ENCODE peak calls at places on chromosomes 4 and X, in six cellular contexts. F, N, B, H, G and L are unnamed samples.

GRCh38 chr4:6177587-6178197 is 22.7 kb downstream of the JAKMIP1 start:
- DNase-seq in B (no peak), F (no peak), N (peak), H (no peak), G (no peak), L (no peak)

GRCh38 chr4:7068279-7068842 is 497 bp upstream of the GRPEL1 start:
- DNase-seq in H (no peak), B (no peak), F (no peak), G (no peak), N (no peak), L (no peak)

GRCh38 chr4:90184560-90184959 is 57.4 kb downstream of the CCSER1 start:
- DNase-seq in G (no peak), N (no peak), B (no peak), H (no peak), F (no peak), L (no peak)

GRCh38 chrX:6383911-6384310 is 151.0 kb downstream of the VCX3A start:
- DNase-seq in F (no peak), G (no peak), B (no peak), N (no peak), H (no peak), L (no peak)

GRCh38 chr4:180947421-180947820 is 1295.8 kb upstream of the TENM3 start:
- DNase-seq in N (no peak), F (no peak), B (peak), G (peak), H (no peak), L (no peak)

GRCh38 chr4:65050786-65051185 is 619.5 kb downstream of the EPHA5 start:
- DNase-seq in H (no peak), G (no peak), F (no peak), B (no peak), N (no peak), L (no peak)

GRCh38 chrX:101485212-101486064 is at the start of gene ARMCX4:
- DNase-seq in G (peak), F (no peak), B (peak), H (no peak), N (no peak), L (no peak)

GRCh38 chr4:98674404-98675173 is 16.2 kb upstream of the TSPAN5 start:
- DNase-seq in F (no peak), H (no peak), B (peak), G (no peak), N (no peak), L (no peak)

GRCh38 chr4:44668521-44668920 is 9.7 kb upstream of the GUF1 start:
- DNase-seq in N (no peak), B (no peak), G (no peak), F (no peak), H (no peak), L (no peak)

GRCh38 chrX:153974726-153975286 is 2.3 kb downstream of the TMEM187 start:
- DNase-seq in N (no peak), G (no peak), H (no peak), B (no peak), F (no peak), L (no peak)

GRCh38 chrX:153972368-153973126 is at the start of gene TMEM187:
- DNase-seq in H (no peak), G (peak), B (peak), N (peak), F (peak), L (no peak)

GRCh38 chrX:153973127-153974002 is 811 bp downstream of the TMEM187 start:
- DNase-seq in N (no peak), F (no peak), B (no peak), H (no peak), G (no peak), L (no peak)

GRCh38 chrX:153971632-153972367 is at the start of gene HCFC1:
- DNase-seq in H (no peak), F (peak), B (peak), G (peak), N (peak), L (peak)

DNA sequence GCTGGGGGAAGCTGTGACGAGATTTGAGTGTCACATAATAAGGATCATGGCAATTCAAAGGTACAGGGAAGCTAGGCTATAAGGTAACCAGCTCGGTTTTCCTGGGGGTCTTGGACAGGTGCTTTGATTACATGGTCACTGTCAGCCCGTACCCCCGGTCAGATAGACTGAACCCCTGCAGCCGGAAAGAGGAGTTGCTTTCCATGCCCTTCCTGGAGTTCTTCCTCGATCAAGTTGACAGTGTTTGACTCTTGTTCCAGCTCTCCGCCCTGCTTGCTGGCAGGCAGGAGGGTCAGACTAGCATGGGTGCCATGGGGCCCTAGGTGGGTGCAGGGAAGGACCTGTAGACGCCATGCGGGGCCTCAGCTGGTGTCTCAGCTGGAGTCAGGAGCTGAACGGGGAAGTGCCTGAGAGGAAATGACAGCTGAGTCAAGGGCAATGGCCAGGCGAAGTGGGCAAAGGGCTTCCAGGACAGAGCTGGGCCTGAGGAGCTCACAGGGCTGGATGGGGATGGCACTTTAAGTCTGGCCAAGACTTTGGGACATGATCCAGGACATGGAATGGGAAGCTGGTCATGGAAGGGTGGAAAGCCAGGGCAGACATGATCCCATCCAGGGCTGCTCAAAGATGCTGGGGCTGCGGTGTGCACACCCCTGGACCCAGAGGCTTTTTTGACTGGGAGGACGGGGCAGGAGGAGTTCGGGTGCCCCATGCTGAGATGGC is 1.6 kb downstream of the TMEM187 start:
- DNase-seq in G (no peak), H (no peak), N (no peak), F (no peak), B (no peak), L (no peak)
- H3K4me3 ChIP-seq in G (no peak), H (no peak), N (peak), F (peak), B (no peak), L (peak)

GRCh38 chrX:15349046-15349445 is 13.7 kb upstream of the PIGA start:
- DNase-seq in G (peak), B (peak), N (peak), F (peak), H (no peak), L (no peak)
- TF ChIP-seq CTCF in G (peak), B (peak), N (peak), F (peak), H (peak), L (peak)

GRCh38 chr4:186617921-186618320 is 62.6 kb upstream of the MTNR1A start:
- DNase-seq in F (no peak), G (no peak), N (no peak), H (no peak), B (no peak), L (no peak)

GRCh38 chr4:186622788-186623464 is 67.6 kb upstream of the MTNR1A start:
- DNase-seq in B (peak), H (no peak), F (no peak), G (peak), N (no peak), L (no peak)

GRCh38 chr4:186623546-186623945 is 68.2 kb upstream of the MTNR1A start:
- DNase-seq in G (peak), N (no peak), B (peak), F (no peak), H (no peak), L (no peak)

GRCh38 chr4:186624951-186625350 is 69.6 kb upstream of the MTNR1A start:
- DNase-seq in H (no peak), N (no peak), F (no peak), B (peak), G (peak), L (peak)

GRCh38 chr4:186621959-186622553 is 66.7 kb upstream of the MTNR1A start:
- DNase-seq in F (no peak), N (no peak), B (peak), H (no peak), G (peak), L (peak)
- H3K4me3 ChIP-seq in F (no peak), N (no peak), B (no peak), H (no peak), G (no peak), L (no peak)

GRCh38 chr4:33187035-33187434 is 2466.9 kb downstream of the PCDH7 start:
- DNase-seq in B (no peak), F (no peak), N (no peak), H (no peak), G (no peak), L (no peak)
- TF ChIP-seq CTCF in B (no peak), F (no peak), N (no peak), H (no peak), G (no peak), L (no peak)

DNA sequence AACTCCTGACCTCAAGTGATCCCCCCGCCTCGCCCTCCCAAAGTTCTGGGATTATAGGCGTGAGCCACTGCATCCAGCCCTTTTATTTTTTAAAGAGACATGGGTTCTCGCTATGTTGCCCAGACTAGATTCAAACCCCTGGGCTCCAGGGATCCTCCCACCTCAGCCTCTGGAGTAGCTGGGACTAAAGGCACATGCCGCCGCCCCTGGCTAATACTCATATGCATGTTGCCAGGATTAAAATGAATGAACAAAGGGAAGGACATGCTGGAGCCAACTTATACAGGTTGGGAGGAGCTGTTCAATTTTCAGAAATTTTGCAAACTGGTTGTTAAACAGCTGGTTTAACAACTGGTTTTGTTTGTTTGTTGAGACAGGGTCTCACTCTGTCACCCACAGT is 1.4 kb upstream of the FTSJ1 start:
- DNase-seq in N (no peak), F (no peak), G (no peak), B (no peak), H (no peak), L (no peak)
- H3K4me3 ChIP-seq in N (peak), F (peak), G (no peak), B (no peak), H (no peak), L (no peak)

DNA sequence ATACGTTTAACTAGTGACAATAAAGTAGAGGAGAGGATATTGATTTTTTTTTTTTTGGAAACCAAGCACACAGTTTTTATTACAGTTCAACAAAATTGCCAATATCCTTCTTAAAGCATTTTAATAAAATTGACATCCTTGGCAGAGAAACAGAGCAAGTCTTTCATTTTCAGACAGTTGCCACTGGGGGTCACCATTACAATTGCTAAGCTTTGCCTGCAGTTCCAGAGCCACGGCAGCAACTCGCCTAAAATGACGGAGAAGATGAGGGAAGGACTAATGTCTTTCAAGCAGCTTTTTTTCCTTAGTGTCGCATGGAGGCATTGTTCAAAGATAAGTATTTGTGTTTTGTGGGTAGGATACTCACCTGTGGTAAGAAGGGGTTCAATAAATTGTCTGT is 507.8 kb upstream of the ARX start:
- DNase-seq in N (peak), F (no peak), B (peak), G (peak), H (peak), L (no peak)
- TF ChIP-seq CTCF in N (peak), F (peak), B (peak), G (peak), H (peak), L (peak)

GRCh38 chrX:129933700-129934099 is 27.7 kb downstream of the UTP14A start:
- DNase-seq in G (no peak), N (no peak), F (no peak), B (no peak), H (no peak), L (no peak)

GRCh38 chrX:129932137-129932791 is 26.3 kb downstream of the UTP14A start:
- DNase-seq in F (peak), H (peak), G (peak), B (peak), N (peak), L (peak)

GRCh38 chrX:129932792-129933321 is 26.9 kb downstream of the UTP14A start:
- DNase-seq in G (no peak), F (no peak), H (no peak), B (no peak), N (peak), L (no peak)

GRCh38 chrX:129931411-129932136 is 25.6 kb downstream of the UTP14A start:
- DNase-seq in F (peak), N (peak), H (peak), G (peak), B (peak), L (peak)

DNA sequence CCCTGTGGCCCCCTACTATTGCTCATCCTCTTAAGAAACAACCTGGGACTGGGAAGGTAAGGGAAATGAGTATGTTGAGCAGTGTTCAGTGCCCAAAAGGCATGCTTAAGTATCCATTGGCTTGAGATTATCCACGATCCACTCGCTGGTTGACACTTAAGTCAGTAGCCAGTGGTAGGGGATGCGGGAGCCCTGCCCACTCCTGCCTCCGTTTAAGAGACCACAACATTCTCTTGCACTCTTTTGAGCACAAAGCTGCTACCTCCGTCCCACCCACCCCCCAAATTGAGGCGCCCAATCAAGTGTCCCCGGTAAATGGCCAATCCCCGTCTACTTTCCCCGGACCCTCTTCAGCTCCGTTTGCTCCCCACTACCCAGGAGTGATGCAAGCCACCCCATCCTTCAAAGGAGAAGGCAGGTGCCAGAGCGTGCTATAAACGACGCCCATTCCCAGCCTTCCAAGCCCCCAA is 25.0 kb downstream of the UTP14A start:
- DNase-seq in F (no peak), B (peak), H (no peak), N (no peak), G (peak), L (no peak)
- H3K4me3 ChIP-seq in F (peak), B (peak), H (peak), N (peak), G (peak), L (peak)